ENCODE peak calls at places on chromosomes 16 and 17, in four cellular contexts. One of them, this sample, is unnamed.

GRCh38 chr17:82440377-82440981 is 10.1 kb downstream of the CYBC1 start:
- DNase-seq in PC-3: no peak
- DNase-seq in BE2C: no peak
- DNase-seq in left ventricle myocardium inferior: no peak
- DNase-seq in this sample: no peak

GRCh38 chr16:27759301-27759871 is 209.4 kb downstream of the KATNIP start:
- DNase-seq in PC-3: peak
- DNase-seq in BE2C: no peak
- DNase-seq in left ventricle myocardium inferior: no peak
- DNase-seq in this sample: peak

GRCh38 chr17:51355314-51356083 is 95.2 kb downstream of the UTP18 start:
- DNase-seq in PC-3: no peak
- DNase-seq in BE2C: peak
- DNase-seq in left ventricle myocardium inferior: no peak
- DNase-seq in this sample: no peak

GRCh38 chr17:81127133-81127455 is 38.2 kb upstream of the PVALEF start:
- DNase-seq in PC-3: no peak
- DNase-seq in BE2C: no peak
- DNase-seq in left ventricle myocardium inferior: no peak
- DNase-seq in this sample: no peak

GRCh38 chr16:73464834-73465233 is 416.9 kb upstream of the ZFHX3 start:
- DNase-seq in PC-3: no peak
- DNase-seq in BE2C: no peak
- DNase-seq in left ventricle myocardium inferior: no peak
- DNase-seq in this sample: no peak

GRCh38 chr16:58016841-58017446 is 8.6 kb upstream of the MMP15 start:
- DNase-seq in PC-3: no peak
- DNase-seq in BE2C: no peak
- DNase-seq in left ventricle myocardium inferior: peak
- DNase-seq in this sample: no peak

GRCh38 chr17:75345514-75346167 is 56.4 kb upstream of the SLC25A19 start:
- DNase-seq in PC-3: no peak
- DNase-seq in BE2C: no peak
- DNase-seq in left ventricle myocardium inferior: no peak
- DNase-seq in this sample: no peak

GRCh38 chr17:65926599-65926998 is 265.3 kb downstream of the CEP112 start:
- DNase-seq in PC-3: no peak
- DNase-seq in BE2C: no peak
- DNase-seq in left ventricle myocardium inferior: no peak
- DNase-seq in this sample: no peak

GRCh38 chr17:80222376-80223141 is 2.3 kb downstream of the SLC26A11 start:
- DNase-seq in PC-3: no peak
- DNase-seq in BE2C: no peak
- DNase-seq in left ventricle myocardium inferior: no peak
- DNase-seq in this sample: no peak

GRCh38 chr16:27539120-27539519 is 10.6 kb downstream of the GTF3C1 start:
- DNase-seq in PC-3: no peak
- DNase-seq in BE2C: no peak
- DNase-seq in left ventricle myocardium inferior: no peak
- DNase-seq in this sample: no peak

GRCh38 chr16:10121496-10121895 is 60.7 kb downstream of the GRIN2A start:
- DNase-seq in PC-3: peak
- DNase-seq in BE2C: no peak
- DNase-seq in left ventricle myocardium inferior: no peak
- DNase-seq in this sample: peak

DNA sequence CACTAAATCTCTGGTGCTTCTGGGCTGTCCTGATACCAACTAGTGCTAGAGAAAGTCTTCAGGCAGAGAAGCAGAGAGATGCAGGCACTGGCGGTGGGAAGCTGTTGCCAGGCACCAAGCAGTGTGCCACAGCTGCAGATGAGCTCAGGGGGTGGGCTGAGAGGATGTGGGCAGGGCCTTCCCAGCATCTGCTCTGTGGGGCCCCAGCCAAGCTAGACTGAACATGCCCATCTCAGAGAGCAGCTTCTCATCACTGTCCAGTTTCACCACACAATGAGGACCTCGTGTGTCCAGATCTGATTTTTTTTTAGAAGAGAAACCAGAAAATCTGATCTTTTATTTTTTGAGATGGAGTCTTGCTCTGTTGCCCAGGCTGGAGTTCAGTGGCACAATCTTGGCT is 17.1 kb downstream of the PSKH1 start:
- DNase-seq in PC-3: no peak
- DNase-seq in BE2C: peak
- DNase-seq in left ventricle myocardium inferior: no peak
- DNase-seq in this sample: peak
- TF ChIP-seq CTCF in PC-3: no peak
- TF ChIP-seq CTCF in BE2C: no peak
- TF ChIP-seq CTCF in left ventricle myocardium inferior: no peak
- TF ChIP-seq CTCF in this sample: no peak

GRCh38 chr17:72102366-72102765 is 18.5 kb upstream of the SOX9 start:
- DNase-seq in PC-3: no peak
- DNase-seq in BE2C: no peak
- DNase-seq in left ventricle myocardium inferior: no peak
- DNase-seq in this sample: no peak

GRCh38 chr17:72101526-72101925 is 19.3 kb upstream of the SOX9 start:
- DNase-seq in PC-3: no peak
- DNase-seq in BE2C: no peak
- DNase-seq in left ventricle myocardium inferior: no peak
- DNase-seq in this sample: no peak

GRCh38 chr17:72097144-72097543 is 23.7 kb upstream of the SOX9 start:
- DNase-seq in PC-3: peak
- DNase-seq in BE2C: no peak
- DNase-seq in left ventricle myocardium inferior: no peak
- DNase-seq in this sample: peak

GRCh38 chr17:72099919-72100318 is 20.9 kb upstream of the SOX9 start:
- DNase-seq in PC-3: no peak
- DNase-seq in BE2C: no peak
- DNase-seq in left ventricle myocardium inferior: no peak
- DNase-seq in this sample: peak

GRCh38 chr17:72100445-72100844 is 20.4 kb upstream of the SOX9 start:
- DNase-seq in PC-3: no peak
- DNase-seq in BE2C: no peak
- DNase-seq in left ventricle myocardium inferior: no peak
- DNase-seq in this sample: no peak
- TF ChIP-seq CTCF in PC-3: no peak
- TF ChIP-seq CTCF in BE2C: no peak
- TF ChIP-seq CTCF in left ventricle myocardium inferior: no peak
- TF ChIP-seq CTCF in this sample: no peak

GRCh38 chr17:11922634-11923033 is 74.6 kb downstream of the ZNF18 start:
- DNase-seq in PC-3: no peak
- DNase-seq in BE2C: no peak
- DNase-seq in left ventricle myocardium inferior: no peak
- DNase-seq in this sample: no peak
- TF ChIP-seq CTCF in PC-3: no peak
- TF ChIP-seq CTCF in BE2C: no peak
- TF ChIP-seq CTCF in left ventricle myocardium inferior: no peak
- TF ChIP-seq CTCF in this sample: no peak

GRCh38 chr16:17133851-17134250 is 336.9 kb downstream of the XYLT1 start:
- DNase-seq in PC-3: no peak
- DNase-seq in BE2C: no peak
- DNase-seq in left ventricle myocardium inferior: no peak
- DNase-seq in this sample: no peak

GRCh38 chr16:17129971-17130370 is 340.8 kb downstream of the XYLT1 start:
- DNase-seq in PC-3: no peak
- DNase-seq in BE2C: no peak
- DNase-seq in left ventricle myocardium inferior: no peak
- DNase-seq in this sample: no peak

GRCh38 chr16:17134586-17134985 is 336.2 kb downstream of the XYLT1 start:
- DNase-seq in PC-3: no peak
- DNase-seq in BE2C: no peak
- DNase-seq in left ventricle myocardium inferior: no peak
- DNase-seq in this sample: no peak

GRCh38 chr16:17130733-17131132 is 340.0 kb downstream of the XYLT1 start:
- DNase-seq in PC-3: no peak
- DNase-seq in BE2C: no peak
- DNase-seq in left ventricle myocardium inferior: no peak
- DNase-seq in this sample: no peak

GRCh38 chr16:17131351-17131750 is 339.4 kb downstream of the XYLT1 start:
- DNase-seq in PC-3: no peak
- DNase-seq in BE2C: peak
- DNase-seq in left ventricle myocardium inferior: no peak
- DNase-seq in this sample: no peak
- TF ChIP-seq CTCF in PC-3: no peak
- TF ChIP-seq CTCF in BE2C: peak
- TF ChIP-seq CTCF in left ventricle myocardium inferior: no peak
- TF ChIP-seq CTCF in this sample: no peak

GRCh38 chr16:68366062-68366461 is 55.2 kb downstream of the PRMT7 start:
- DNase-seq in PC-3: no peak
- DNase-seq in BE2C: no peak
- DNase-seq in left ventricle myocardium inferior: no peak
- DNase-seq in this sample: no peak

GRCh38 chr16:68367891-68368601 is 57.2 kb downstream of the PRMT7 start:
- DNase-seq in PC-3: no peak
- DNase-seq in BE2C: no peak
- DNase-seq in left ventricle myocardium inferior: no peak
- DNase-seq in this sample: no peak

GRCh38 chr16:68367440-68367839 is 56.6 kb downstream of the PRMT7 start:
- DNase-seq in PC-3: no peak
- DNase-seq in BE2C: no peak
- DNase-seq in left ventricle myocardium inferior: no peak
- DNase-seq in this sample: no peak

GRCh38 chr16:68368602-68368944 is 57.8 kb downstream of the PRMT7 start:
- DNase-seq in PC-3: no peak
- DNase-seq in BE2C: no peak
- DNase-seq in left ventricle myocardium inferior: no peak
- DNase-seq in this sample: no peak

DNA sequence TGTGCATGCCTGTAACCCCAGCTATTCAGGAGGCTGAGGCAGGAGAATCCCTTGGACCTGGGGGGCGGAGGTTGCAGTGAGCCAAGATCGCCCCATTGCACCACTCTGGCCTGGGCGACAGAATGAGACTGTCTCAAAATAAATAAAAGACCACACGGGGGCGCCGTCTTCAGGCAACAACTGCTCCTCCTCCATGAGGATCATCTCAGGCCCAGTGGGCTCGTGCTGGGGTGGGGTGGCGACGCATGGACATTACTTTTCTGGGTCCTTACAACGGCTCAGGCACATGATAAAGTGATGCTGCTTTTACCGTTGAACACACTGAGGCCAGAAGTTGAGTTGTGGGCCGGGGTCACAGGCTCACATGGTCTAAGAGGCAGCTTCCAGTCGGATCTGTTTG is 56.2 kb downstream of the PRMT7 start:
- DNase-seq in PC-3: peak
- DNase-seq in BE2C: peak
- DNase-seq in left ventricle myocardium inferior: no peak
- DNase-seq in this sample: peak
- TF ChIP-seq CTCF in PC-3: peak
- TF ChIP-seq CTCF in BE2C: peak
- TF ChIP-seq CTCF in left ventricle myocardium inferior: peak
- TF ChIP-seq CTCF in this sample: peak

This sample was measured in epithelial cell of esophagus.